ENCODE peak calls at places on chromosomes 4 and X, in eight cellular contexts. R, I, P, S, N, O, L and C are unnamed samples.

GRCh38 chr4:16125571-16126445 is 42.0 kb upstream of the PROM1 start:
- DNase-seq in L (no peak), N (no peak), S (no peak), P (no peak), I (no peak), O (no peak), R (no peak), C (no peak)

GRCh38 chr4:54230479-54231418 is 1.7 kb downstream of the PDGFRA start:
- DNase-seq in R (no peak), I (no peak), S (no peak), N (peak), L (peak), O (peak), P (no peak), C (no peak)

GRCh38 chrX:153334654-153335295 is 822 bp downstream of the ZNF275 start:
- DNase-seq in N (no peak), P (no peak), I (no peak), L (no peak), O (peak), R (no peak), S (no peak), C (no peak)

GRCh38 chr4:86653237-86653865 is 59.2 kb downstream of the PTPN13 start:
- DNase-seq in N (no peak), I (no peak), P (no peak), S (peak), O (no peak), R (no peak), L (no peak), C (no peak)

GRCh38 chr4:6071959-6072720 is 53.9 kb upstream of the C4orf50 start:
- DNase-seq in N (peak), L (no peak), O (no peak), I (no peak), S (no peak), P (peak), R (no peak), C (no peak)

GRCh38 chr4:173758132-173758531 is 228.1 kb upstream of the HAND2 start:
- DNase-seq in L (no peak), I (no peak), P (no peak), S (no peak), N (no peak), R (no peak), O (no peak), C (no peak)

GRCh38 chr4:6405417-6405747 is 67.0 kb downstream of the PPP2R2C start:
- DNase-seq in R (no peak), S (no peak), L (no peak), P (no peak), I (no peak), N (no peak), O (no peak), C (no peak)

GRCh38 chr4:146367347-146367746 is 153.0 kb downstream of the REELD1 start:
- DNase-seq in I (no peak), P (no peak), L (no peak), R (no peak), S (no peak), O (no peak), N (no peak), C (no peak)

GRCh38 chrX:132984058-132984650 is 25.7 kb upstream of the HS6ST2 start:
- DNase-seq in S (no peak), R (no peak), P (no peak), L (no peak), I (no peak), N (no peak), O (no peak), C (peak)

GRCh38 chr4:4681651-4682050 is 139.8 kb upstream of the STX18 start:
- DNase-seq in I (no peak), L (no peak), R (no peak), N (no peak), P (no peak), S (no peak), O (no peak), C (no peak)

GRCh38 chr4:152957437-152958185 is 21.5 kb downstream of the FHDC1 start:
- DNase-seq in S (no peak), O (no peak), I (no peak), R (no peak), N (no peak), L (no peak), P (peak), C (no peak)

GRCh38 chr4:169618286-169618685 is 2.1 kb upstream of the CLCN3 start:
- DNase-seq in L (peak), I (no peak), R (no peak), S (no peak), O (no peak), N (no peak), P (no peak), C (no peak)

GRCh38 chrX:123773258-123773978 is 40.6 kb upstream of the THOC2 start:
- DNase-seq in R (no peak), N (no peak), O (no peak), P (no peak), I (no peak), S (no peak), L (no peak), C (no peak)

GRCh38 chrX:41005445-41005992 is 79.7 kb upstream of the USP9X start:
- DNase-seq in S (no peak), L (no peak), R (no peak), O (no peak), N (no peak), P (no peak), I (no peak), C (no peak)

GRCh38 chr4:101865501-101866062 is 75.1 kb downstream of the BANK1 start:
- DNase-seq in S (no peak), L (peak), R (no peak), I (no peak), P (no peak), N (no peak), O (no peak), C (no peak)

GRCh38 chr4:23782778-23783455 is 106.9 kb downstream of the PPARGC1A start:
- DNase-seq in I (no peak), L (no peak), O (no peak), R (no peak), S (no peak), N (no peak), P (no peak), C (no peak)

GRCh38 chrX:10648608-10649007 is 28.2 kb upstream of the MID1 start:
- DNase-seq in O (no peak), S (no peak), N (no peak), I (no peak), P (no peak), R (peak), L (peak), C (no peak)

GRCh38 chrX:136689441-136689840 is 41.5 kb downstream of the CD40LG start:
- DNase-seq in I (peak), N (no peak), S (peak), R (no peak), P (no peak), O (no peak), L (peak), C (no peak)

GRCh38 chrX:151174581-151175282 is 1.7 kb upstream of the GPR50 start:
- DNase-seq in O (no peak), L (no peak), N (no peak), R (no peak), P (no peak), S (no peak), I (no peak), C (no peak)
- TF ChIP-seq CTCF in O (no peak), L (no peak), N (no peak), R (no peak), P (no peak), S (no peak), I (no peak), C (peak)

DNA sequence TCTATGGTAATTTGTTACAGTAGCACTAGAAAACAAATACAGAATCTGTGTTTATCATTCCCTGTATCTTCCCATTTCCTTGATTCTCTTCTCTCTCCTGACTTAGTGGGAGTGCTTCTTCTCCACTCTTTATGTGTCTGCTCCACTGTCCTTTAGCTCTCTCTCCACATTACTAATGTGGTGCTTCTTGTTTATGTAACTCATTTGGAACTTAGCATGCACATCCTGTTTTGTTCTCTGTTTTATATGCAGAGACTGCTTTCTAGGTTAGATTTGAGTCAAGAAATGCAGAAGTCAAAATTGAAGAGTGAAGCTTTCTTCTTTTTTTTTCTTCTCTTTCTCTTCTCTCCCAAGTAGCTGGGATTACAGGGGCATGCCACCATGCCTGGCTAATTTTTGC is 25.9 kb downstream of the ADH1A start:
- DNase-seq in L (no peak), I (no peak), P (no peak), S (no peak), N (no peak), O (no peak), R (no peak), C (no peak)
- TF ChIP-seq CTCF in L (no peak), I (no peak), P (no peak), S (no peak), N (no peak), O (no peak), R (no peak), C (no peak)

DNA sequence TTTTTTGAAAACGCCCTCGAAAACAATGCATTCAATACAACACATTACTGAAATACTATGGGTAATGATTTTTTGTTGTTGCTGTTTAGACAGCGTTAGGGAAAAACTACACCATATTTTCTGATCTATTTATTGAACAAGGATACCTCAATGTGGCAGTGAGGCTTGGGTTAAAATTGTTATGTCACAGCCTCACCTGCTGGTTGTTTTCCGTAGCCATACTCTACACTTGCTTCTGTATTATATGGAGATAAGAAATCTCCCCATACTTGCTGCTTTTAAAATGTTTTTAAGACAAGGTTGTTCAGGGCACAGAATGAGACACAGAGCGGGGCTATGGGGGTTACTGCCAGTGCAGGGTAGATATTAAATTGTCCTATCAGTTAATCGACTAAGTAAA is 221.6 kb upstream of the FTHL17 start:
- DNase-seq in R (no peak), P (no peak), L (no peak), O (no peak), S (peak), N (no peak), I (no peak), C (no peak)
- TF ChIP-seq CTCF in R (no peak), P (no peak), L (no peak), O (no peak), S (peak), N (no peak), I (no peak), C (peak)

DNA sequence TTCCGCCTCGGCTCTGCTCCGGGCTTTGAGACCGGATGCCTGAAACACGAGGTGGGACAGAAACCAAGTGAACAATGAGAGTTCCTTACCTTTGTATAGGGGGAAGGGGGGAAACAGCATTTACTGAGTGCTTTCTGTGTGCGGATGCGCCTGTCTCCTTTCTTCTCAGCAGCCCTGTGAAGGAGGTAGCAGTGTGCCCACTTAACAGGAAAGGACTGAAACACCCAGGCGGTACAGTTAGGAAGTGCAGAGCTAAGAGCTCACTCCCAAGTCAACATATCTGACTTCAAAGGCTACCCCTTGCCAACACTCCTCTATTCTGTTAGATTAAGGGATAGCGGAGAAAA is 43.1 kb upstream of the TMSB15B start:
- DNase-seq in O (no peak), P (no peak), R (no peak), I (no peak), L (peak), S (peak), N (no peak), C (no peak)
- TF ChIP-seq CTCF in O (no peak), P (peak), R (peak), I (no peak), L (peak), S (peak), N (peak), C (peak)

GRCh38 chr4:1278336-1278670 is 11.4 kb upstream of the MAEA start:
- DNase-seq in S (no peak), O (peak), N (no peak), L (no peak), I (no peak), R (no peak), P (no peak), C (no peak)

GRCh38 chr4:1274871-1275270 is 14.8 kb upstream of the MAEA start:
- DNase-seq in N (no peak), S (no peak), P (no peak), I (no peak), R (no peak), L (no peak), O (no peak), C (no peak)

GRCh38 chr4:1276984-1277383 is 12.7 kb upstream of the MAEA start:
- DNase-seq in R (no peak), O (no peak), P (no peak), L (no peak), N (no peak), S (no peak), I (no peak), C (no peak)

GRCh38 chr4:1279253-1279652 is 10.4 kb upstream of the MAEA start:
- DNase-seq in O (no peak), N (no peak), S (no peak), I (no peak), L (no peak), R (no peak), P (no peak), C (peak)

DNA sequence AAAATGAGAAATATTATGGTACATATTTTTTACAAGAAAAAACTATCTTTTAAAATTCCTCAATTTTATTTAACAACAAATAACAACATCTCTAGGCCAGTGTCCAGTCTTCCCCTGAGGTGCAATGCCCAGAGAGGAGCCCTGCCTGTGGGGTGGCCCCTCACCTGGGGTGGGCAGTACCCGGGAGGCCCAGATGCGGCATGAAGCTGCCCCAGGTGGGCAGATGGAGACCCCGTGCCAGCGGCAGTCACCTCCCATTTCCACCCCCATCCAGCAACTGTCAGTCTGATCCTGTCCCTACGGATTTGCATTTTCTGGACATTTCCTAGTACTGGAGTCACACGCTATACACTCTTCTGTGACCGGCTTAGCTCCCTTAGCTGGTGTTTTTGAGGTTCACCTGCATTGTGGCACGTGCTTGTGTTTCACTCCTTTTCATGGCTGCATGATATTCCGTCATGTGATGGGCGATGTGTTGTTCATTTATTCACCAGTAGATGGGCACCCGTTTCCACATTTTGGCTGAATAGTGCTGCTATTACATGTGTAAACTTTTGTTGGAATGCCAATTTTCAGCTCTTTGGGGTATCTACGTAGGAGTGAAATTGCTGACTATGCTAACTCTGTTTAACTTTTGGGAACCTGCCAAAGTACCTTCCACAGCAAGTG is 11.9 kb upstream of the MAEA start:
- DNase-seq in L (no peak), S (no peak), N (no peak), I (no peak), R (no peak), O (peak), P (no peak), C (peak)
- TF ChIP-seq CTCF in L (no peak), S (no peak), N (no peak), I (peak), R (peak), O (no peak), P (no peak), C (peak)

GRCh38 chr4:118346495-118346894 is 6.3 kb downstream of the PRSS12 start:
- DNase-seq in I (no peak), L (no peak), P (no peak), O (no peak), R (no peak), S (no peak), N (no peak), C (no peak)
- TF ChIP-seq CTCF in I (no peak), L (no peak), P (no peak), O (no peak), R (no peak), S (no peak), N (no peak), C (no peak)

GRCh38 chr4:82139287-82139686 is 234.5 kb downstream of the HNRNPD start:
- DNase-seq in R (no peak), O (no peak), S (no peak), N (no peak), L (no peak), P (no peak), I (no peak), C (no peak)

GRCh38 chr4:82138376-82138775 is 235.4 kb downstream of the HNRNPD start:
- DNase-seq in N (no peak), O (no peak), S (no peak), R (no peak), I (no peak), L (no peak), P (no peak), C (no peak)

DNA sequence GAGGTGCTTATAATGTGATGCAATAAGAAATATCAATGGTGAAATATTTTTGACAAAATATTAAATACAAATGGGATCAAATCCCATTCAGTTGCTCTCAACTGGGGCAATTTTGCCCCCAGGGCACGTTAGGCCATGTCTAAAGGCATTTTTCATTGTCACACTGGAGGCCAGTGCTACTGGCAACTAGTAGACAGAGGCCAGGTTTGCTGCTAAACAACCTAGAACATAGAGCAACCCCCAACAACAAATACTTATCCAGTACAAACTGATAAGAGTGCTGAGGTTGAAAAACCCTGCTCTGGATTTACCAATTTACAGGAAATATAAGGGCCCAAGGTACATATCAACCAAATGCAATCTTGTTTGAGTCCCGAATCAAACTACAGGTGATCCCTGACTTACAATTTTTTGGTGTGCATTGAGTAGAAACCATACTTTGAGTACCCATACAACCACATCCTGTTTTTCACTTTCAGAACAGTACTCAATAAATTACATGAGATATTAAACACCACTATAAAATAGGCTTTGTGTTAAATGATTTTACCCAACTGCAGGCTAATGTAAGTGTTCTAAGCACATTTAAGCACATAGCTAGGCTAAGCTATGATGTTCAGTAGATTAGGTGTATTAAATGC is 237.5 kb downstream of the HNRNPD start:
- DNase-seq in R (no peak), N (no peak), P (no peak), S (no peak), I (no peak), L (no peak), O (no peak), C (no peak)
- TF ChIP-seq CTCF in R (no peak), N (no peak), P (no peak), S (no peak), I (no peak), L (no peak), O (no peak), C (no peak)

DNA sequence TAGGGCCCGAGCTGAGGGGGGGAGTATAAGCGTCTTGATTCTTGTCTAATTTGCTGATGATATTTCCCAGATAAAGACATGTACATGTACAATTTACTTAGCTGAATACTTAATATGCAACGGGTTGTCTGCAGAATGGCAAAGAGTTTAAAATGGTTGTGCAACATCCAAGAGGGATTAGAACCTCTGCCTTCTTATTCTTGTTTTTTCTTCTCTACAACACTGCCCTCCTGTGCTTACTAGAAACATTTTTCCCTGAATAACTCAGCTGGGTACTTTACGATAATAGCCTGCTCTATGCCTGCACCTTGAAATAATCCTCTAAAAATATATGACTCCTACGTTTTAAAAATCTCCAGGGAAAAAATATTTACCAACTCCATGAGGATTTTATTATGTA is 41.8 kb downstream of the INTS12 start:
- DNase-seq in P (no peak), N (no peak), O (no peak), R (no peak), L (peak), S (peak), I (no peak), C (no peak)
- TF ChIP-seq CTCF in P (peak), N (no peak), O (no peak), R (no peak), L (no peak), S (peak), I (no peak), C (peak)

GRCh38 chr4:105843941-105844340 is 51.3 kb upstream of the NPNT start:
- DNase-seq in R (no peak), S (no peak), L (no peak), N (no peak), O (no peak), P (no peak), I (no peak), C (no peak)
- TF ChIP-seq CTCF in R (no peak), S (no peak), L (no peak), N (no peak), O (no peak), P (no peak), I (no peak), C (no peak)

DNA sequence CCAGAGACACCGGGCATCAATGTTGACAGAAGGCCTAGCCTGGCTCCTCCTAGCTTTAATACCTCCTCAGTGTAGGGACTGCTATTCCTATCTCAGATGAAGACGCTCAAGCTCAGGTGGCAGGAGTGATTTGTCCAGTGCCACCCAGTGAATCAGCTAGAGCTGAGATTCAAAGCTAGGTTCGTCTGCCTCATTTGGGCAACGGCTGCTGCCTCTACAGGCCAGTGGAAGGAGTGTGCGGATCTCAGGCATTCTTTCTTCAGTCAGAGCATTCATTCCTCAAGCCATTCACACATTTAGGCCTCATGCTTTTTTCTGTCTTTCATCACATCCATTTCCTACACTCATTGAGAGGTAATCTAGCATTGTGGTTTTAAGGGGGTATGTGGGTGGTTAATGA is 7.3 kb downstream of the TSR2 start:
- DNase-seq in N (no peak), O (no peak), S (no peak), R (no peak), L (no peak), P (no peak), I (no peak), C (no peak)
- TF ChIP-seq CTCF in N (no peak), O (no peak), S (peak), R (peak), L (no peak), P (no peak), I (no peak), C (peak)